ENCODE peak calls at places on chromosome 11, in four cellular contexts. One of them, this sample, is unnamed.

GRCh38 chr11:65911682-65912568 is 6.9 kb downstream of the C11orf68 start:
- DNase-seq in GM23338: peak; percentile 84
- DNase-seq in hepatocyte: peak; percentile 68
- DNase-seq in endothelial cell of umbilical vein: peak; percentile 58
- DNase-seq in this sample: peak; percentile 73

GRCh38 chr11:2086239-2087040 is 52.7 kb downstream of the IGF2 start:
- DNase-seq in endothelial cell of umbilical vein: no peak
- DNase-seq in GM23338: no peak
- DNase-seq in hepatocyte: no peak
- DNase-seq in this sample: no peak

GRCh38 chr11:132943737-132944556 is 588.4 kb downstream of the OPCML start:
- DNase-seq in GM23338: peak; percentile 62
- DNase-seq in hepatocyte: peak; percentile 26
- DNase-seq in endothelial cell of umbilical vein: no peak
- DNase-seq in this sample: no peak

GRCh38 chr11:120052196-120052775 is 85.6 kb downstream of the TRIM29 start:
- DNase-seq in GM23338: no peak
- DNase-seq in hepatocyte: no peak
- DNase-seq in endothelial cell of umbilical vein: no peak
- DNase-seq in this sample: no peak

GRCh38 chr11:2096919-2097301 is 42.3 kb downstream of the IGF2 start:
- DNase-seq in endothelial cell of umbilical vein: no peak
- DNase-seq in GM23338: peak; percentile 21
- DNase-seq in hepatocyte: no peak
- DNase-seq in this sample: no peak

GRCh38 chr11:62400760-62401159 is 18.1 kb upstream of the SCGB1A1 start:
- DNase-seq in GM23338: no peak
- DNase-seq in endothelial cell of umbilical vein: no peak
- DNase-seq in hepatocyte: peak; percentile 84
- DNase-seq in this sample: peak; percentile 90

GRCh38 chr11:2922635-2923034 is 6.6 kb downstream of the PHLDA2 start:
- DNase-seq in endothelial cell of umbilical vein: no peak
- DNase-seq in hepatocyte: no peak
- DNase-seq in GM23338: no peak
- DNase-seq in this sample: no peak

GRCh38 chr11:2652362-2652761 is 47.4 kb downstream of the KCNQ1OT1 start:
- DNase-seq in hepatocyte: no peak
- DNase-seq in endothelial cell of umbilical vein: no peak
- DNase-seq in GM23338: no peak
- DNase-seq in this sample: no peak

GRCh38 chr11:114762437-114762836 is 84.1 kb downstream of the NXPE2 start:
- DNase-seq in hepatocyte: peak; percentile 86
- DNase-seq in endothelial cell of umbilical vein: peak; percentile 47
- DNase-seq in GM23338: peak; percentile 83
- DNase-seq in this sample: peak; percentile 69

GRCh38 chr11:27646051-27646818 is 54.0 kb downstream of the BDNF start:
- DNase-seq in endothelial cell of umbilical vein: no peak
- DNase-seq in GM23338: no peak
- DNase-seq in hepatocyte: no peak
- DNase-seq in this sample: no peak

GRCh38 chr11:114080219-114080618 is 20.7 kb downstream of the ZBTB16 start:
- DNase-seq in GM23338: no peak
- DNase-seq in hepatocyte: no peak
- DNase-seq in endothelial cell of umbilical vein: peak; percentile 80
- DNase-seq in this sample: no peak

GRCh38 chr11:16890442-16890841 is 123.8 kb downstream of the PLEKHA7 start:
- DNase-seq in hepatocyte: no peak
- DNase-seq in endothelial cell of umbilical vein: no peak
- DNase-seq in GM23338: no peak
- DNase-seq in this sample: no peak

GRCh38 chr11:2711161-2711560 is 11.4 kb upstream of the KCNQ1OT1 start:
- DNase-seq in endothelial cell of umbilical vein: no peak
- DNase-seq in hepatocyte: no peak
- DNase-seq in GM23338: no peak
- DNase-seq in this sample: no peak

GRCh38 chr11:68081691-68082090 is 39.5 kb downstream of the CHKA start:
- DNase-seq in GM23338: no peak
- DNase-seq in endothelial cell of umbilical vein: no peak
- DNase-seq in hepatocyte: no peak
- DNase-seq in this sample: peak; percentile 10

GRCh38 chr11:46072172-46072964 is 48.9 kb downstream of the PHF21A start:
- DNase-seq in GM23338: no peak
- DNase-seq in endothelial cell of umbilical vein: no peak
- DNase-seq in hepatocyte: no peak
- DNase-seq in this sample: no peak

GRCh38 chr11:67022961-67023956 is at the start of gene SYT12:
- DNase-seq in endothelial cell of umbilical vein: no peak
- DNase-seq in hepatocyte: peak; percentile 28
- DNase-seq in GM23338: peak; percentile 69
- DNase-seq in this sample: no peak

GRCh38 chr11:67024966-67025365 is 2.0 kb downstream of the SYT12 start:
- DNase-seq in hepatocyte: no peak
- DNase-seq in GM23338: no peak
- DNase-seq in endothelial cell of umbilical vein: no peak
- DNase-seq in this sample: peak; percentile 9

GRCh38 chr11:67022341-67022933 is 497 bp upstream of the SYT12 start:
- DNase-seq in endothelial cell of umbilical vein: no peak
- DNase-seq in hepatocyte: no peak
- DNase-seq in GM23338: no peak
- DNase-seq in this sample: peak; percentile 78

GRCh38 chr11:67024410-67024809 is 1.5 kb downstream of the SYT12 start:
- DNase-seq in hepatocyte: no peak
- DNase-seq in endothelial cell of umbilical vein: no peak
- DNase-seq in GM23338: no peak
- DNase-seq in this sample: peak; percentile 30

DNA sequence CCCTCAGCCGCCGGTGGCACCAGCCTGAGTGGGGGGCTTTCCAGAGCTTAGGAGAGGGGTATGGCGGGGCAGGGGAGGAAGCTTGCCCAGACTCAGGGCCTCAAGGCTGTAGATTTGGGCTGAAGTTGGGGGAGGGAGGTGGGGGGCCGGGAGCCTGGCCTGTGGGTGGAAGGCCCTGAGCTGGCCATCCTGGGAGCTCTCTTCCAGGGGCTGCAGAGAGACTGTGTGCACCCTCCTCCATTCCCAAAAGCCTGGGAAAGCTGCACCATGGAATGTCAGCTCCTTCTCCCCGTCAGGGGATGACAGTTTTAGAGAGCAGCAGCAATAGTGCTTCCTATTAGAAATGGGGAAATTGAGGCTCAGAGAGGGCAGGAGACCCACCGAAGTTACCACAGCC is 1.0 kb downstream of the SYT12 start:
- DNase-seq in hepatocyte: no peak
- DNase-seq in GM23338: no peak
- DNase-seq in endothelial cell of umbilical vein: no peak
- DNase-seq in this sample: no peak
- H2AFZ ChIP-seq in hepatocyte: no peak overlapping the region
- H2AFZ ChIP-seq in GM23338: peak overlapping the region; percentile 98
- H2AFZ ChIP-seq in endothelial cell of umbilical vein: no peak overlapping the region
- H2AFZ ChIP-seq in this sample: no peak overlapping the region

DNA sequence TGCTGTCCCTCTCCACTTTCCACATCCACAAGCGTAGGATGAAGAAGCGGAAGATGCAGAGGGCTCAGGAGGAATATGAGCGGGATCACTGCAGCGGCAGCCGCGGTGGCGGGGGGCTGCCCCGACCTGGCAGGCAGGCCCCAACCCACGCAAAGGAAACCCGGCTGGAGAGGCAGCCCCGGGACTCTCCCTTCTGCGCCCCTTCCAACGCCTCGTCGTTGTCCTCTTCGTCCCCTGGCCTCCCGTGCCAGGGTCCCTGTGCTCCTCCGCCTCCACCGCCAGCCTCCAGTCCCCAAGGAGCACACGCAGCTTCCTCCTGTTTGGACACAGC is 1.8 kb downstream of the C11orf87 start:
- DNase-seq in hepatocyte: no peak
- DNase-seq in endothelial cell of umbilical vein: no peak
- DNase-seq in GM23338: peak; percentile 9
- DNase-seq in this sample: no peak
- H2AFZ ChIP-seq in hepatocyte: no peak overlapping the region
- H2AFZ ChIP-seq in endothelial cell of umbilical vein: no peak overlapping the region
- H2AFZ ChIP-seq in GM23338: peak overlapping the region; percentile 96
- H2AFZ ChIP-seq in this sample: no peak overlapping the region

GRCh38 chr11:47155914-47156313 is 20.8 kb downstream of the ARFGAP2 start:
- DNase-seq in endothelial cell of umbilical vein: no peak
- DNase-seq in hepatocyte: no peak
- DNase-seq in GM23338: no peak
- DNase-seq in this sample: no peak

GRCh38 chr11:47156333-47156732 is 20.3 kb downstream of the ARFGAP2 start:
- DNase-seq in endothelial cell of umbilical vein: no peak
- DNase-seq in hepatocyte: no peak
- DNase-seq in GM23338: no peak
- DNase-seq in this sample: no peak

GRCh38 chr11:47152953-47153950 is 23.4 kb downstream of the ARFGAP2 start:
- DNase-seq in endothelial cell of umbilical vein: peak; percentile 76
- DNase-seq in GM23338: peak; percentile 93
- DNase-seq in hepatocyte: peak; percentile 88
- DNase-seq in this sample: peak; percentile 85

GRCh38 chr11:47156951-47157350 is 19.7 kb downstream of the ARFGAP2 start:
- DNase-seq in hepatocyte: no peak
- DNase-seq in GM23338: no peak
- DNase-seq in endothelial cell of umbilical vein: no peak
- DNase-seq in this sample: no peak

GRCh38 chr11:47154738-47155570 is 21.7 kb downstream of the ARFGAP2 start:
- DNase-seq in hepatocyte: no peak
- DNase-seq in GM23338: no peak
- DNase-seq in endothelial cell of umbilical vein: no peak
- DNase-seq in this sample: no peak
- H2AFZ ChIP-seq in hepatocyte: no peak overlapping the region
- H2AFZ ChIP-seq in GM23338: no peak overlapping the region
- H2AFZ ChIP-seq in endothelial cell of umbilical vein: no peak overlapping the region
- H2AFZ ChIP-seq in this sample: no peak overlapping the region

GRCh38 chr11:58688779-58689503 is 42.8 kb downstream of the GLYAT start:
- DNase-seq in GM23338: no peak
- DNase-seq in hepatocyte: no peak
- DNase-seq in endothelial cell of umbilical vein: no peak
- DNase-seq in this sample: no peak

GRCh38 chr11:58691675-58692074 is 40.1 kb downstream of the GLYAT start:
- DNase-seq in hepatocyte: no peak
- DNase-seq in GM23338: no peak
- DNase-seq in endothelial cell of umbilical vein: no peak
- DNase-seq in this sample: no peak

GRCh38 chr11:58685973-58686720 is 45.6 kb downstream of the GLYAT start:
- DNase-seq in GM23338: no peak
- DNase-seq in endothelial cell of umbilical vein: no peak
- DNase-seq in hepatocyte: no peak
- DNase-seq in this sample: no peak
- H2AFZ ChIP-seq in GM23338: no peak overlapping the region
- H2AFZ ChIP-seq in endothelial cell of umbilical vein: no peak overlapping the region
- H2AFZ ChIP-seq in hepatocyte: no peak overlapping the region
- H2AFZ ChIP-seq in this sample: no peak overlapping the region

DNA sequence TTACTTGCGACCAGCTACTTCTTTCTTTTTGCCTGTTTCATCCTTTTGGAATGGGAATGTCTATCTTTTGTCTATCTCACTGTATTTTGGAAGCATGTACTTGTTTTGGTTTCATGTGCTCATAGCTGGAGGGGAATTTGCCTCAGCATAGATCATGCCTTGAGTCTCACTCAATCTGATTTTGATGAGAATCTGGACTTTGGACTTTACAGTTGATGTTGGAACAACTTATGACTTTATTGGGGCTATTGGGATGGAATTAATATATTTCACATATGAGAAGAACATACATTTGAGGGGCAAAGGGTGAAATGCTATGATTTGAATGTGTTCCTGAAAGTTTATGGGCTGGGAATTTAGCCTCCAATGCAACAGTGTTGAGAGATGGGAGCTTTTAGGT is 206.2 kb upstream of the DDI1 start:
- DNase-seq in endothelial cell of umbilical vein: no peak
- DNase-seq in hepatocyte: no peak
- DNase-seq in GM23338: no peak
- DNase-seq in this sample: no peak
- H2AFZ ChIP-seq in endothelial cell of umbilical vein: no peak overlapping the region
- H2AFZ ChIP-seq in hepatocyte: no peak overlapping the region
- H2AFZ ChIP-seq in GM23338: no peak overlapping the region
- H2AFZ ChIP-seq in this sample: no peak overlapping the region

GRCh38 chr11:69443138-69443967 is 38.1 kb upstream of the LINC01488 start:
- DNase-seq in GM23338: peak; percentile 94
- DNase-seq in hepatocyte: peak; percentile 95
- DNase-seq in endothelial cell of umbilical vein: peak; percentile 91
- DNase-seq in this sample: peak; percentile 84

GRCh38 chr11:69443968-69444364 is 37.5 kb upstream of the LINC01488 start:
- DNase-seq in endothelial cell of umbilical vein: peak; percentile 31
- DNase-seq in GM23338: no peak
- DNase-seq in hepatocyte: no peak
- DNase-seq in this sample: no peak

GRCh38 chr11:69444381-69445130 is 36.9 kb upstream of the LINC01488 start:
- DNase-seq in GM23338: peak; percentile 60
- DNase-seq in endothelial cell of umbilical vein: no peak
- DNase-seq in hepatocyte: peak; percentile 77
- DNase-seq in this sample: peak; percentile 90

GRCh38 chr11:69442012-69442806 is 39.3 kb upstream of the LINC01488 start:
- DNase-seq in hepatocyte: no peak
- DNase-seq in GM23338: no peak
- DNase-seq in endothelial cell of umbilical vein: no peak
- DNase-seq in this sample: no peak

GRCh38 chr11:69442807-69443137 is 38.7 kb upstream of the LINC01488 start:
- DNase-seq in hepatocyte: peak; percentile 80
- DNase-seq in GM23338: peak; percentile 52
- DNase-seq in endothelial cell of umbilical vein: no peak
- DNase-seq in this sample: peak; percentile 67
- H2AFZ ChIP-seq in hepatocyte: peak overlapping the region; percentile 18
- H2AFZ ChIP-seq in GM23338: peak overlapping the region; percentile 64
- H2AFZ ChIP-seq in endothelial cell of umbilical vein: peak overlapping the region; percentile 14
- H2AFZ ChIP-seq in this sample: no peak overlapping the region

GRCh38 chr11:102577723-102578122 is 47.2 kb upstream of the MMP7 start:
- DNase-seq in endothelial cell of umbilical vein: no peak
- DNase-seq in hepatocyte: no peak
- DNase-seq in GM23338: no peak
- DNase-seq in this sample: no peak

GRCh38 chr11:102575016-102575415 is 44.5 kb upstream of the MMP7 start:
- DNase-seq in GM23338: no peak
- DNase-seq in hepatocyte: no peak
- DNase-seq in endothelial cell of umbilical vein: no peak
- DNase-seq in this sample: no peak

GRCh38 chr11:102577182-102577581 is 46.6 kb upstream of the MMP7 start:
- DNase-seq in hepatocyte: no peak
- DNase-seq in GM23338: no peak
- DNase-seq in endothelial cell of umbilical vein: no peak
- DNase-seq in this sample: no peak

GRCh38 chr11:102573851-102574250 is 43.3 kb upstream of the MMP7 start:
- DNase-seq in GM23338: no peak
- DNase-seq in endothelial cell of umbilical vein: no peak
- DNase-seq in hepatocyte: no peak
- DNase-seq in this sample: peak; percentile 53

GRCh38 chr11:102576350-102576749 is 45.8 kb upstream of the MMP7 start:
- DNase-seq in endothelial cell of umbilical vein: no peak
- DNase-seq in hepatocyte: no peak
- DNase-seq in GM23338: no peak
- DNase-seq in this sample: no peak
- H2AFZ ChIP-seq in endothelial cell of umbilical vein: peak overlapping the region; percentile 84
- H2AFZ ChIP-seq in hepatocyte: no peak overlapping the region
- H2AFZ ChIP-seq in GM23338: no peak overlapping the region
- H2AFZ ChIP-seq in this sample: no peak overlapping the region

GRCh38 chr11:77589521-77590193 is at the start of gene AQP11:
- DNase-seq in endothelial cell of umbilical vein: peak; percentile 89
- DNase-seq in GM23338: peak; percentile 93
- DNase-seq in hepatocyte: peak; percentile 95
- DNase-seq in this sample: peak; percentile 84
- H2AFZ ChIP-seq in endothelial cell of umbilical vein: peak within 1 kb of the TSS; percentile 85
- H2AFZ ChIP-seq in GM23338: peak within 1 kb of the TSS; percentile 100
- H2AFZ ChIP-seq in hepatocyte: peak within 1 kb of the TSS; percentile 30
- H2AFZ ChIP-seq in this sample: peak within 1 kb of the TSS; percentile 87

This sample was measured in fibroblast of lung.